ENCODE peak calls at places on chromosomes 13 and 19, in seven cellular contexts. One of them, this sample, is unnamed.

GRCh38 chr13:49627831-49628652 is at the start of gene ARL11:
- DNase-seq in AG04449: no peak
- DNase-seq in psoas muscle: peak; percentile 59
- DNase-seq in heart right ventricle: peak; percentile 60
- DNase-seq in NB4: peak; percentile 96
- DNase-seq in IMR-90: no peak
- DNase-seq in left ventricle myocardium inferior: peak; percentile 64
- DNase-seq in this sample: no peak

GRCh38 chr19:31054430-31054829 is 294.8 kb downstream of the TSHZ3 start:
- DNase-seq in IMR-90: peak; percentile 83
- DNase-seq in AG04449: peak; percentile 5
- DNase-seq in heart right ventricle: no peak
- DNase-seq in psoas muscle: no peak
- DNase-seq in NB4: peak; percentile 53
- DNase-seq in left ventricle myocardium inferior: peak; percentile 28
- DNase-seq in this sample: peak; percentile 63

GRCh38 chr19:850221-850978 is 1.7 kb upstream of the ELANE start:
- DNase-seq in IMR-90: peak; percentile 81
- DNase-seq in heart right ventricle: peak; percentile 92
- DNase-seq in NB4: peak; percentile 78
- DNase-seq in AG04449: peak; percentile 47
- DNase-seq in psoas muscle: peak; percentile 92
- DNase-seq in left ventricle myocardium inferior: peak; percentile 93
- DNase-seq in this sample: peak; percentile 24

GRCh38 chr13:110166598-110166997 is 140.4 kb downstream of the COL4A1 start:
- DNase-seq in left ventricle myocardium inferior: no peak
- DNase-seq in heart right ventricle: no peak
- DNase-seq in NB4: no peak
- DNase-seq in IMR-90: peak; percentile 24
- DNase-seq in AG04449: no peak
- DNase-seq in psoas muscle: no peak
- DNase-seq in this sample: no peak

GRCh38 chr13:60226507-60226906 is 62.8 kb upstream of the DIAPH3 start:
- DNase-seq in NB4: peak; percentile 36
- DNase-seq in IMR-90: peak; percentile 47
- DNase-seq in AG04449: no peak
- DNase-seq in psoas muscle: no peak
- DNase-seq in left ventricle myocardium inferior: no peak
- DNase-seq in heart right ventricle: no peak
- DNase-seq in this sample: peak; percentile 53

GRCh38 chr13:99733346-99733745 is 232.1 kb downstream of the TM9SF2 start:
- DNase-seq in AG04449: no peak
- DNase-seq in psoas muscle: no peak
- DNase-seq in heart right ventricle: no peak
- DNase-seq in left ventricle myocardium inferior: no peak
- DNase-seq in NB4: no peak
- DNase-seq in IMR-90: no peak
- DNase-seq in this sample: no peak

GRCh38 chr13:95382411-95382810 is 81.2 kb upstream of the ABCC4 start:
- DNase-seq in AG04449: no peak
- DNase-seq in psoas muscle: no peak
- DNase-seq in NB4: no peak
- DNase-seq in IMR-90: no peak
- DNase-seq in heart right ventricle: no peak
- DNase-seq in left ventricle myocardium inferior: no peak
- DNase-seq in this sample: no peak

GRCh38 chr19:51626675-51627074 is 3.5 kb downstream of the SIGLEC5 start:
- DNase-seq in psoas muscle: no peak
- DNase-seq in left ventricle myocardium inferior: no peak
- DNase-seq in heart right ventricle: no peak
- DNase-seq in NB4: no peak
- DNase-seq in IMR-90: no peak
- DNase-seq in AG04449: no peak
- DNase-seq in this sample: no peak

GRCh38 chr19:41925208-41926003 is 2.8 kb downstream of the ERFL start:
- DNase-seq in AG04449: no peak
- DNase-seq in left ventricle myocardium inferior: no peak
- DNase-seq in NB4: no peak
- DNase-seq in IMR-90: no peak
- DNase-seq in heart right ventricle: no peak
- DNase-seq in psoas muscle: no peak
- DNase-seq in this sample: no peak

GRCh38 chr13:113657851-113658741 is at the start of gene ATP4B:
- DNase-seq in psoas muscle: no peak
- DNase-seq in heart right ventricle: no peak
- DNase-seq in left ventricle myocardium inferior: peak; percentile 13
- DNase-seq in NB4: no peak
- DNase-seq in IMR-90: no peak
- DNase-seq in AG04449: no peak
- DNase-seq in this sample: no peak

DNA sequence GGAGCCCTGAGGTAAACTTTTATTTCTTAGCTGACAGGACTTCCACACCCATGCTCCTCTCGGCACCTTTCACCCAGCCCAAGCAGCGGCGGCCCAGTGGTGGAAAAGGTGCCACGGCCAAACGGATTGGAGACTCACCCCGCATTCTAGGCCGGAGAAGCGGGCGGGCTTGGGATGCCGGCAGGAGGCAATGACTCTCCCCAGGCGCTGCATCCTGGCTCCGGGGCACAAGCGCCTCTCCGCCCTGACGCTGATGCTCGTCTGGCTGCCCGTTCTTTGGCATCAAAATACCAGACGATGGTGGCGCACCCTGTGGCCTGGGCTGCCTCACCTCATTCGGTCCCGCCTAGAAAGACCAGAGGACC is 6.7 kb upstream of the ZNF606 start:
- DNase-seq in psoas muscle: no peak
- DNase-seq in AG04449: no peak
- DNase-seq in NB4: no peak
- DNase-seq in left ventricle myocardium inferior: no peak
- DNase-seq in IMR-90: no peak
- DNase-seq in heart right ventricle: no peak
- DNase-seq in this sample: no peak
- H3K4me3 ChIP-seq in psoas muscle: peak overlapping the region; percentile 44
- H3K4me3 ChIP-seq in AG04449: peak overlapping the region; percentile 54
- H3K4me3 ChIP-seq in NB4: no peak overlapping the region
- H3K4me3 ChIP-seq in left ventricle myocardium inferior: peak overlapping the region; percentile 65
- H3K4me3 ChIP-seq in IMR-90: peak overlapping the region; percentile 58
- H3K4me3 ChIP-seq in heart right ventricle: peak overlapping the region; percentile 50
- H3K4me3 ChIP-seq in this sample: peak overlapping the region; percentile 31

GRCh38 chr19:45591004-45591637 is 6.5 kb upstream of the OPA3 start:
- DNase-seq in left ventricle myocardium inferior: no peak
- DNase-seq in NB4: peak; percentile 66
- DNase-seq in heart right ventricle: no peak
- DNase-seq in IMR-90: peak; percentile 35
- DNase-seq in AG04449: no peak
- DNase-seq in psoas muscle: peak; percentile 39
- DNase-seq in this sample: no peak
- TF ChIP-seq CTCF in left ventricle myocardium inferior: no peak
- TF ChIP-seq CTCF in NB4: peak; percentile 31
- TF ChIP-seq CTCF in heart right ventricle: no peak
- TF ChIP-seq CTCF in IMR-90: peak; percentile 53
- TF ChIP-seq CTCF in AG04449: peak; percentile 56
- TF ChIP-seq CTCF in psoas muscle: no peak
- TF ChIP-seq CTCF in this sample: peak; percentile 22

DNA sequence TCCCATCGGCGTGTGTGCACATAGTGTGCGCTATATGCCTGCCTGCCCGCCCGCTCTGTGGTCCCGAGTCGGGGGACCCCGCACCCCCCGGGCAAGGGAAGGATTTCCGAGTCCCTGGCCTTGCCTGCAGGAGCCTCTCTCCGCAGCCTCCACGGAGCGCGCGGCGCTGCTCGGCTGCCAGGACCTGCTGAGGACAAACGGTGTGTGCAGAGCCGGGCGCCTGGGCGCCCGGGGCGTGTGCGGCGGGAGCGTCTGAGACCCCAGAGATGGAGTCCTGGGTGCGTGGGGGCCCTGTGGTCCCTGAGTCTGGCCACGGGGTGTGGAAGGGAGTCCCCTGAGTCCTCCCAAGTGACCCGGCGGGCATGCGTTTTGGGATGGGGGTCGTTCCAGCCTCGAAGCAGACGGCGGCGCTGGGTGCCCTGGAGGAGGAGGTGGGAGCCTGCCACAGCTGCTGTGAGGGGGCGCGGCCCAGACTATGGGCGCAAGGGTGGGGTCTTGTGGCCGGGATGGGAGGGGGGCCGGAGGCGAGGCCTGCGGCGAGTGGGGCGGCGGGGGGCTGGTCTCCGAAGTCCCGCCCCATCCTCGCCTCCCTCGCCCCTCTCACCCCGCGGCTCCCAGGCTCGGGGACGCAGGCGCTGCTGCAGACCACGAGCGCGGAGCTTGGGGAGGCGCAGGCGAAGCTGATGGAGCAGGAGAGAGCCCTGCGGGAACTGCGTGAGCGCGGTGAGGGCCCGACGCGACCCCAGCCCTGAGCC is 25.3 kb downstream of the CLEC4M start:
- DNase-seq in IMR-90: no peak
- DNase-seq in left ventricle myocardium inferior: no peak
- DNase-seq in psoas muscle: no peak
- DNase-seq in NB4: no peak
- DNase-seq in AG04449: no peak
- DNase-seq in heart right ventricle: no peak
- DNase-seq in this sample: peak; percentile 39
- H3K4me3 ChIP-seq in IMR-90: no peak overlapping the region
- H3K4me3 ChIP-seq in left ventricle myocardium inferior: peak overlapping the region; percentile 39
- H3K4me3 ChIP-seq in psoas muscle: peak overlapping the region; percentile 36
- H3K4me3 ChIP-seq in NB4: no peak overlapping the region
- H3K4me3 ChIP-seq in AG04449: no peak overlapping the region
- H3K4me3 ChIP-seq in heart right ventricle: peak overlapping the region; percentile 15
- H3K4me3 ChIP-seq in this sample: peak overlapping the region; percentile 18

GRCh38 chr13:23567792-23568480 is 2.3 kb upstream of the TNFRSF19 start:
- DNase-seq in AG04449: no peak
- DNase-seq in psoas muscle: no peak
- DNase-seq in heart right ventricle: no peak
- DNase-seq in IMR-90: no peak
- DNase-seq in left ventricle myocardium inferior: no peak
- DNase-seq in NB4: no peak
- DNase-seq in this sample: peak; percentile 60
- TF ChIP-seq CTCF in AG04449: no peak
- TF ChIP-seq CTCF in psoas muscle: peak; percentile 24
- TF ChIP-seq CTCF in heart right ventricle: peak; percentile 25
- TF ChIP-seq CTCF in IMR-90: peak; percentile 10
- TF ChIP-seq CTCF in left ventricle myocardium inferior: peak; percentile 45
- TF ChIP-seq CTCF in NB4: no peak
- TF ChIP-seq CTCF in this sample: no peak

GRCh38 chr19:29963576-29963975 is 21.5 kb downstream of the URI1 start:
- DNase-seq in psoas muscle: no peak
- DNase-seq in heart right ventricle: no peak
- DNase-seq in IMR-90: no peak
- DNase-seq in left ventricle myocardium inferior: no peak
- DNase-seq in NB4: no peak
- DNase-seq in AG04449: no peak
- DNase-seq in this sample: no peak

GRCh38 chr19:29964171-29964570 is 22.1 kb downstream of the URI1 start:
- DNase-seq in psoas muscle: no peak
- DNase-seq in IMR-90: peak; percentile 47
- DNase-seq in NB4: no peak
- DNase-seq in AG04449: no peak
- DNase-seq in left ventricle myocardium inferior: no peak
- DNase-seq in heart right ventricle: no peak
- DNase-seq in this sample: no peak

GRCh38 chr19:29965529-29965928 is 23.5 kb downstream of the URI1 start:
- DNase-seq in heart right ventricle: no peak
- DNase-seq in IMR-90: peak; percentile 88
- DNase-seq in left ventricle myocardium inferior: no peak
- DNase-seq in AG04449: peak; percentile 37
- DNase-seq in psoas muscle: no peak
- DNase-seq in NB4: no peak
- DNase-seq in this sample: no peak

GRCh38 chr19:29962777-29963176 is 20.7 kb downstream of the URI1 start:
- DNase-seq in IMR-90: no peak
- DNase-seq in left ventricle myocardium inferior: no peak
- DNase-seq in heart right ventricle: no peak
- DNase-seq in AG04449: no peak
- DNase-seq in NB4: no peak
- DNase-seq in psoas muscle: no peak
- DNase-seq in this sample: no peak

GRCh38 chr19:29961311-29961710 is 19.3 kb downstream of the URI1 start:
- DNase-seq in left ventricle myocardium inferior: no peak
- DNase-seq in heart right ventricle: no peak
- DNase-seq in AG04449: no peak
- DNase-seq in NB4: no peak
- DNase-seq in IMR-90: no peak
- DNase-seq in psoas muscle: no peak
- DNase-seq in this sample: no peak
- H3K4me3 ChIP-seq in left ventricle myocardium inferior: no peak overlapping the region
- H3K4me3 ChIP-seq in heart right ventricle: no peak overlapping the region
- H3K4me3 ChIP-seq in AG04449: no peak overlapping the region
- H3K4me3 ChIP-seq in NB4: no peak overlapping the region
- H3K4me3 ChIP-seq in IMR-90: no peak overlapping the region
- H3K4me3 ChIP-seq in psoas muscle: no peak overlapping the region
- H3K4me3 ChIP-seq in this sample: no peak overlapping the region

DNA sequence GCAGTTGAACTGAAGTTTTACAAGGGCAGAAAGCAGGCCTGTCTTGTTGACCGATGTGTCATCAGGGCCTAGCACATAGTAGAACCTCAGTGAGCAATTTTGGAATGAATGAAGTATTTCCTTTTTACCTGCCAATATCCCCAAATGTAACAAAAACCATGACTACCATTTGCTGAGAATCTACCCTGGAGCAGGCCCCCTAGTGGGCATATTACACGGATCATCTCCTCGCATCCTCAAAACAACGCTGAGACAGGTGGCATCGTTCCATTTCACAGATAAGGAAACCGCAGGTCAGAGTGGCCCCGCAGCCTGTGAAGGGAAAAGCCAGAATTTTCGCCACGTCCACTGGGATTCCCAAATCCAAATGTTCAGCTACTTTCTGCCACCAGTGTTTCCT is 77.9 kb downstream of the CACNA1A start:
- DNase-seq in left ventricle myocardium inferior: no peak
- DNase-seq in psoas muscle: no peak
- DNase-seq in IMR-90: peak; percentile 17
- DNase-seq in heart right ventricle: no peak
- DNase-seq in AG04449: no peak
- DNase-seq in NB4: peak; percentile 22
- DNase-seq in this sample: peak; percentile 17
- TF ChIP-seq CTCF in left ventricle myocardium inferior: peak; percentile 43
- TF ChIP-seq CTCF in psoas muscle: peak; percentile 15
- TF ChIP-seq CTCF in IMR-90: peak; percentile 52
- TF ChIP-seq CTCF in heart right ventricle: peak; percentile 24
- TF ChIP-seq CTCF in AG04449: peak; percentile 47
- TF ChIP-seq CTCF in NB4: peak; percentile 69
- TF ChIP-seq CTCF in this sample: peak; percentile 74

DNA sequence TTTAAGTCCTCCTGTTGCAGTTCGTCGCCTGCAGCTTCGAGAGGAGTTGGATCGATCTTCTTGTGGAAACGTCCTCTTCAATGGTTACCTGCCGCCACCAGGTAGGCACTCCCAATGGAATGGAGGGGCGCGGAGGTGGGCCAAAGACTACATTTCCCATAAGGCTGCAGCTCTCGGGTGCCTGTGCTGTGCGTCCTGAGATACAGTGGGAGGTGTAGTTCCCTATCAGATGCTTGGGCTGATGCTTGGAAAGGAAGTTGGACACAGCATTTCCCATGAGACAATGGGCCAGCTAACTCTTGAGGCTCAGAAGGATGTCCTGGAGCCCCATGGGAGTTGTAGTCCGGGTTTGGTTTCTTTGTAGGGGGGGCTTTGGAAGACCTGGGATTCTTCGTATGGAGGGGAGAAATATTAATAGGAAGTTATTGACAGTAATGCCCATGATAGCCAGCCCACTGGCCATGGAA is 1.8 kb downstream of the SHKBP1 start:
- DNase-seq in AG04449: no peak
- DNase-seq in left ventricle myocardium inferior: no peak
- DNase-seq in psoas muscle: no peak
- DNase-seq in IMR-90: peak; percentile 41
- DNase-seq in NB4: peak; percentile 83
- DNase-seq in heart right ventricle: no peak
- DNase-seq in this sample: no peak
- H3K4me3 ChIP-seq in AG04449: no peak overlapping the region
- H3K4me3 ChIP-seq in left ventricle myocardium inferior: peak overlapping the region; percentile 2
- H3K4me3 ChIP-seq in psoas muscle: no peak overlapping the region
- H3K4me3 ChIP-seq in IMR-90: no peak overlapping the region
- H3K4me3 ChIP-seq in NB4: no peak overlapping the region
- H3K4me3 ChIP-seq in heart right ventricle: no peak overlapping the region
- H3K4me3 ChIP-seq in this sample: no peak overlapping the region